ENCODE peak calls at places on chromosomes 3 and 15, in five cellular contexts. S is SK-MEL-5, F is SIG-M5, E is germinal center, V is hepatic stellate cell. L is an unnamed sample.

GRCh38 chr3:14605070-14605469 is 46.5 kb upstream of the CCDC174 start:
- DNase-seq in S (no peak), F (no peak), E (no peak), V (peak), L (peak)

GRCh38 chr3:128226794-128227399 is 73.6 kb downstream of the EEFSEC start:
- DNase-seq in S (peak), F (no peak), E (peak), V (peak), L (peak)

GRCh38 chr3:129399895-129400357 is 28.5 kb downstream of the EFCAB12 start:
- DNase-seq in S (no peak), F (no peak), E (no peak), V (no peak), L (no peak)

GRCh38 chr3:27333843-27334242 is 35.3 kb downstream of the NEK10 start:
- DNase-seq in S (no peak), F (no peak), E (no peak), V (no peak), L (no peak)

GRCh38 chr3:101676219-101676764 is 640 bp downstream of the ZBTB11 start:
- DNase-seq in S (peak), F (no peak), E (peak), V (peak), L (peak)

GRCh38 chr3:81726735-81727134 is 34.7 kb downstream of the GBE1 start:
- DNase-seq in S (no peak), F (no peak), E (no peak), V (no peak), L (no peak)

GRCh38 chr3:143668924-143669790 is 179.1 kb downstream of the SLC9A9 start:
- DNase-seq in S (no peak), F (no peak), E (peak), V (no peak), L (no peak)

GRCh38 chr15:47609693-47610092 is 107.6 kb upstream of the SEMA6D start:
- DNase-seq in S (no peak), F (no peak), E (no peak), V (no peak), L (no peak)

GRCh38 chr3:66415867-66416428 is 84.9 kb downstream of the LRIG1 start:
- DNase-seq in S (no peak), F (no peak), E (no peak), V (no peak), L (no peak)

L was measured in AG08396.